ENCODE peak calls at places on chromosome 9, in seven cellular contexts. R is A549, I is IMR-90, T is uterus, W is K562, G is transverse colon, Q is breast epithelium. L is an unnamed sample.
A peak's percentile ranks its signal among the peaks of the same experiment; 100 is the strongest.

GRCh38 chr9:29144476-29144875 is 1571.2 kb upstream of the C9orf72 start:
- DNase-seq in R (no peak), I (no peak), T (no peak), W (no peak), G (no peak), Q (no peak), L (no peak)

GRCh38 chr9:21549251-21549765 is 67.2 kb upstream of the IFNE start:
- DNase-seq in R (no peak), I (peak; percentile 97), T (no peak), W (no peak), G (peak; percentile 19), Q (peak; percentile 19), L (no peak)

GRCh38 chr9:127825319-127826051 is 22.8 kb downstream of the FPGS start:
- DNase-seq in R (peak; percentile 50), I (no peak), T (no peak), W (peak; percentile 89), G (peak; percentile 59), Q (no peak), L (peak; percentile 88)

GRCh38 chr9:7320139-7320538 is 479.4 kb downstream of the DMAC1 start:
- DNase-seq in R (peak; percentile 26), I (peak; percentile 99), T (peak; percentile 67), W (no peak), G (peak; percentile 8), Q (no peak), L (no peak)

GRCh38 chr9:127711226-127711701 is 4.2 kb downstream of the PTRH1 start:
- DNase-seq in R (no peak), I (no peak), T (no peak), W (no peak), G (no peak), Q (no peak), L (no peak)

GRCh38 chr9:99878651-99879050 is 27.8 kb upstream of the STX17 start:
- DNase-seq in R (no peak), I (peak; percentile 12), T (no peak), W (no peak), G (no peak), Q (no peak), L (no peak)

GRCh38 chr9:33798545-33798944 is 3.2 kb downstream of the PRSS3 start:
- DNase-seq in R (no peak), I (no peak), T (no peak), W (no peak), G (no peak), Q (no peak), L (no peak)

GRCh38 chr9:126524353-126525077 is 89.2 kb upstream of the LMX1B start:
- DNase-seq in R (no peak), I (no peak), T (no peak), W (no peak), G (no peak), Q (no peak), L (no peak)

GRCh38 chr9:130042406-130042930 is 521 bp downstream of the FNBP1 start:
- DNase-seq in R (peak; percentile 39), I (no peak), T (no peak), W (peak; percentile 48), G (peak; percentile 33), Q (no peak), L (peak; percentile 92)

GRCh38 chr9:10268500-10269485 is 344.0 kb downstream of the PTPRD start:
- DNase-seq in R (no peak), I (peak; percentile 12), T (no peak), W (no peak), G (no peak), Q (no peak), L (no peak)

GRCh38 chr9:132783006-132783405 is 95.1 kb downstream of the AK8 start:
- DNase-seq in R (no peak), I (no peak), T (no peak), W (no peak), G (no peak), Q (no peak), L (no peak)

GRCh38 chr9:89513836-89514235 is 15.9 kb upstream of the SEMA4D start:
- DNase-seq in R (no peak), I (no peak), T (no peak), W (no peak), G (no peak), Q (no peak), L (no peak)

GRCh38 chr9:108225371-108225905 is 630.3 kb downstream of the ACTL7B start:
- DNase-seq in R (no peak), I (no peak), T (no peak), W (no peak), G (no peak), Q (no peak), L (no peak)

GRCh38 chr9:69937358-69937757 is 106.3 kb upstream of the MAMDC2 start:
- DNase-seq in R (no peak), I (peak; percentile 47), T (no peak), W (no peak), G (no peak), Q (no peak), L (no peak)

GRCh38 chr9:68530618-68531017 is 10.1 kb downstream of the TMEM252 start:
- DNase-seq in R (no peak), I (peak; percentile 19), T (peak; percentile 65), W (no peak), G (peak; percentile 85), Q (no peak), L (peak; percentile 63)

GRCh38 chr9:82209797-82210470 is 221.4 kb downstream of the SPATA31D1 start:
- DNase-seq in R (no peak), I (peak; percentile 7), T (no peak), W (no peak), G (no peak), Q (no peak), L (no peak)

GRCh38 chr9:68462004-68462775 is 78.5 kb downstream of the TMEM252 start:
- DNase-seq in R (no peak), I (no peak), T (no peak), W (no peak), G (no peak), Q (no peak), L (no peak)

GRCh38 chr9:14258840-14259239 is 55.1 kb downstream of the NFIB start:
- DNase-seq in R (no peak), I (peak; percentile 68), T (no peak), W (no peak), G (no peak), Q (no peak), L (no peak)

GRCh38 chr9:78357165-78357873 is 60.4 kb downstream of the PSAT1 start:
- DNase-seq in R (no peak), I (no peak), T (no peak), W (peak; percentile 37), G (no peak), Q (no peak), L (peak; percentile 66)

GRCh38 chr9:5421163-5421562 is 16.6 kb downstream of the PLGRKT start:
- DNase-seq in R (no peak), I (no peak), T (no peak), W (no peak), G (no peak), Q (no peak), L (no peak)

GRCh38 chr9:77475641-77476473 is 172.3 kb downstream of the GNA14 start:
- DNase-seq in R (no peak), I (peak; percentile 28), T (no peak), W (no peak), G (no peak), Q (no peak), L (no peak)

GRCh38 chr9:97427885-97428284 is 16.0 kb downstream of the TDRD7 start:
- DNase-seq in R (no peak), I (no peak), T (no peak), W (no peak), G (no peak), Q (no peak), L (no peak)
- TF ChIP-seq POLR2A in R (no peak), I (no peak), T (no peak), W (no peak), G (no peak), Q (no peak), L (no peak)

GRCh38 chr9:105647595-105648349 is 14.5 kb upstream of the TAL2 start:
- DNase-seq in R (no peak), I (peak; percentile 16), T (no peak), W (peak; percentile 78), G (no peak), Q (no peak), L (no peak)
- H3K27ac ChIP-seq in R (no peak overlapping the region), I (no peak overlapping the region), T (no peak overlapping the region), W (peak overlapping the region; percentile 81), G (no peak overlapping the region), Q (no peak overlapping the region), L (no peak overlapping the region)

GRCh38 chr9:137304383-137305059 is 2.5 kb upstream of the NRARP start:
- DNase-seq in R (no peak), I (no peak), T (no peak), W (no peak), G (no peak), Q (no peak), L (no peak)
- TF ChIP-seq CTCF in R (no peak), I (peak; percentile 15), T (no peak), W (peak; percentile 32), G (no peak), Q (no peak), L (no peak)

GRCh38 chr9:116686135-116686534 is 970 bp upstream of the TRIM32 start:
- DNase-seq in R (no peak), I (peak; percentile 29), T (no peak), W (no peak), G (no peak), Q (no peak), L (no peak)

GRCh38 chr9:116687762-116688160 is 656 bp downstream of the TRIM32 start:
- DNase-seq in R (peak; percentile 19), I (no peak), T (no peak), W (peak; percentile 26), G (no peak), Q (no peak), L (no peak)

GRCh38 chr9:116686693-116687073 is 422 bp upstream of the TRIM32 start:
- DNase-seq in R (no peak), I (peak; percentile 33), T (no peak), W (no peak), G (no peak), Q (no peak), L (no peak)

GRCh38 chr9:116689117-116689516 is 2.0 kb downstream of the TRIM32 start:
- DNase-seq in R (no peak), I (no peak), T (no peak), W (no peak), G (no peak), Q (no peak), L (no peak)

DNA sequence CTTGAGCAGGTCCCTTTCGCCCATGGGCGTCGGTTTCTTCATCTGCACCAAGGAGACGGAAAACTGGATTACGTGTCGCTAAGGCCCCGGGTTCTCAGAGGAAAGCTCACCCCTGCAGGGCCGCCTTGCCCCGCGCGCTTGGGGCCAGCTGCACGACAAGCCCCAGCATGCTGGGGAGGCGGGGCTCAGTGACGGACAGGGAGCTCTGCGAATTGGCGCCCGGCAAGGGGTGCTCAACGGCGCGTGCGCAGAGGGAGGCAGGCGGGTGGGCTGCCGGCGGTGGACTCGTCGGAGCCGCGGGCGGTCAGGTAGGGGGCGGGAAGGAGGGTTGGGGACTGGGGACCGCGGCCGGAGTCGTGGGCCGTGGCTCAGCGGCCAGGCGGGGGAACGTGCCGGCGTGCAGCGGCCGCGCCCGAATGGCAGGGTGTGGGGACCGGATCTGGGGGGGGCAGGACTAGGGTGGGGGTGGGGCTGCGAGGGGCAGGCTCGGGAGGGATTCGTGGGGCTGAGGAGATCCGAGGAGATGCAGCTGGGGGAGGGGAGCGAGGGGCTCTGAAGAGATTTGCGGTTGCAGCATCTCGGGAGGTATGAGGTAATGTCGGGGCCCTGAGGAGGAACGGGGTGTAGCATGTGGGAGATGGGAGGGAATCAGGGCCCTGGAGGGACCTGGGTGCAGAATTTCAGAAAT is at the start of gene TRIM32:
- DNase-seq in R (peak; percentile 89), I (peak; percentile 81), T (peak; percentile 91), W (peak; percentile 97), G (peak; percentile 93), Q (peak; percentile 80), L (peak; percentile 99)
- TF ChIP-seq POLR2A in R (peak; percentile 80), I (peak; percentile 35), T (no peak), W (peak; percentile 62), G (peak; percentile 31), Q (no peak), L (no peak)

L was measured in upper lobe of left lung.